ENCODE peak calls at places on chromosome 14, in eight cellular contexts. One of them, this sample, is unnamed.

GRCh38 chr14:100342195-100342594 is 19.1 kb downstream of the SLC25A47 start:
- DNase-seq in stomach: no peak
- DNase-seq in H1: no peak
- DNase-seq in heart right ventricle: no peak
- DNase-seq in heart left ventricle: no peak
- DNase-seq in mucosa of descending colon: no peak
- DNase-seq in keratinocyte: no peak
- DNase-seq in A673: no peak
- DNase-seq in this sample: no peak

GRCh38 chr14:96038558-96038919 is 623 bp upstream of the C14orf132 start:
- DNase-seq in heart right ventricle: no peak
- DNase-seq in H1: no peak
- DNase-seq in stomach: no peak
- DNase-seq in mucosa of descending colon: no peak
- DNase-seq in A673: peak; percentile 6
- DNase-seq in heart left ventricle: no peak
- DNase-seq in keratinocyte: no peak
- DNase-seq in this sample: no peak

GRCh38 chr14:29054119-29054518 is 287.5 kb downstream of the FOXG1 start:
- DNase-seq in mucosa of descending colon: no peak
- DNase-seq in H1: no peak
- DNase-seq in keratinocyte: no peak
- DNase-seq in A673: peak; percentile 4
- DNase-seq in heart right ventricle: no peak
- DNase-seq in heart left ventricle: no peak
- DNase-seq in stomach: no peak
- DNase-seq in this sample: no peak

GRCh38 chr14:23057757-23058653 is 685 bp upstream of the CDH24 start:
- DNase-seq in stomach: peak; percentile 88
- DNase-seq in heart right ventricle: peak; percentile 88
- DNase-seq in keratinocyte: no peak
- DNase-seq in mucosa of descending colon: peak; percentile 93
- DNase-seq in heart left ventricle: peak; percentile 88
- DNase-seq in H1: peak; percentile 86
- DNase-seq in A673: peak; percentile 93
- DNase-seq in this sample: peak; percentile 56

GRCh38 chr14:67240168-67240932 is 885 bp upstream of the PALS1 start:
- DNase-seq in heart right ventricle: peak; percentile 54
- DNase-seq in keratinocyte: no peak
- DNase-seq in heart left ventricle: peak; percentile 69
- DNase-seq in H1: no peak
- DNase-seq in A673: peak; percentile 43
- DNase-seq in stomach: peak; percentile 74
- DNase-seq in mucosa of descending colon: peak; percentile 83
- DNase-seq in this sample: no peak

GRCh38 chr14:89509891-89510290 is 92.9 kb upstream of the FOXN3 start:
- DNase-seq in stomach: no peak
- DNase-seq in heart right ventricle: no peak
- DNase-seq in H1: no peak
- DNase-seq in keratinocyte: no peak
- DNase-seq in heart left ventricle: no peak
- DNase-seq in mucosa of descending colon: no peak
- DNase-seq in A673: peak; percentile 10
- DNase-seq in this sample: no peak

GRCh38 chr14:101198398-101199027 is 295.0 kb upstream of the RTL1 start:
- DNase-seq in heart right ventricle: no peak
- DNase-seq in A673: no peak
- DNase-seq in keratinocyte: no peak
- DNase-seq in H1: no peak
- DNase-seq in heart left ventricle: no peak
- DNase-seq in mucosa of descending colon: no peak
- DNase-seq in stomach: peak; percentile 21
- DNase-seq in this sample: no peak

GRCh38 chr14:58755026-58755929 is 117.5 kb downstream of the DACT1 start:
- DNase-seq in heart right ventricle: no peak
- DNase-seq in mucosa of descending colon: peak; percentile 35
- DNase-seq in stomach: no peak
- DNase-seq in A673: no peak
- DNase-seq in keratinocyte: no peak
- DNase-seq in H1: no peak
- DNase-seq in heart left ventricle: no peak
- DNase-seq in this sample: no peak

GRCh38 chr14:39581474-39581873 is 149.2 kb upstream of the FBXO33 start:
- DNase-seq in H1: no peak
- DNase-seq in A673: peak; percentile 9
- DNase-seq in keratinocyte: no peak
- DNase-seq in heart right ventricle: no peak
- DNase-seq in heart left ventricle: no peak
- DNase-seq in mucosa of descending colon: no peak
- DNase-seq in stomach: no peak
- DNase-seq in this sample: no peak

GRCh38 chr14:102777711-102778615 is 714 bp downstream of the TRAF3 start:
- DNase-seq in stomach: no peak
- DNase-seq in heart left ventricle: peak; percentile 32
- DNase-seq in keratinocyte: no peak
- DNase-seq in mucosa of descending colon: peak; percentile 33
- DNase-seq in heart right ventricle: peak; percentile 27
- DNase-seq in H1: no peak
- DNase-seq in A673: no peak
- DNase-seq in this sample: no peak

GRCh38 chr14:36208690-36209278 is 32.3 kb upstream of the PTCSC3 start:
- DNase-seq in heart right ventricle: no peak
- DNase-seq in H1: no peak
- DNase-seq in keratinocyte: no peak
- DNase-seq in mucosa of descending colon: no peak
- DNase-seq in heart left ventricle: no peak
- DNase-seq in stomach: peak; percentile 38
- DNase-seq in A673: no peak
- DNase-seq in this sample: no peak

GRCh38 chr14:65866906-65867305 is 454.4 kb downstream of the FUT8 start:
- DNase-seq in heart left ventricle: no peak
- DNase-seq in stomach: no peak
- DNase-seq in heart right ventricle: no peak
- DNase-seq in mucosa of descending colon: peak; percentile 10
- DNase-seq in H1: no peak
- DNase-seq in A673: no peak
- DNase-seq in keratinocyte: no peak
- DNase-seq in this sample: peak; percentile 59

GRCh38 chr14:94376108-94376975 is 12.1 kb downstream of the SERPINA1 start:
- DNase-seq in mucosa of descending colon: no peak
- DNase-seq in A673: no peak
- DNase-seq in stomach: no peak
- DNase-seq in keratinocyte: no peak
- DNase-seq in heart right ventricle: no peak
- DNase-seq in H1: no peak
- DNase-seq in heart left ventricle: no peak
- DNase-seq in this sample: no peak

GRCh38 chr14:77026930-77027537 is 1.5 kb downstream of the IRF2BPL start:
- DNase-seq in mucosa of descending colon: no peak
- DNase-seq in heart left ventricle: peak; percentile 58
- DNase-seq in heart right ventricle: peak; percentile 50
- DNase-seq in keratinocyte: no peak
- DNase-seq in A673: peak; percentile 82
- DNase-seq in stomach: peak; percentile 54
- DNase-seq in H1: no peak
- DNase-seq in this sample: no peak

GRCh38 chr14:60250318-60251035 is 1.5 kb downstream of the PPM1A start:
- DNase-seq in heart right ventricle: no peak
- DNase-seq in keratinocyte: no peak
- DNase-seq in heart left ventricle: no peak
- DNase-seq in mucosa of descending colon: peak; percentile 52
- DNase-seq in A673: peak; percentile 27
- DNase-seq in H1: no peak
- DNase-seq in stomach: no peak
- DNase-seq in this sample: no peak

GRCh38 chr14:56126514-56126913 is 8.3 kb downstream of the PELI2 start:
- DNase-seq in mucosa of descending colon: no peak
- DNase-seq in H1: no peak
- DNase-seq in A673: no peak
- DNase-seq in heart right ventricle: no peak
- DNase-seq in heart left ventricle: no peak
- DNase-seq in stomach: no peak
- DNase-seq in keratinocyte: no peak
- DNase-seq in this sample: no peak

GRCh38 chr14:79543966-79544365 is 667.3 kb downstream of the DIO2 start:
- DNase-seq in A673: peak; percentile 40
- DNase-seq in H1: peak; percentile 38
- DNase-seq in stomach: no peak
- DNase-seq in heart left ventricle: no peak
- DNase-seq in heart right ventricle: no peak
- DNase-seq in keratinocyte: peak; percentile 57
- DNase-seq in mucosa of descending colon: peak; percentile 2
- DNase-seq in this sample: no peak

GRCh38 chr14:39873793-39874192 is 441.6 kb upstream of the FBXO33 start:
- DNase-seq in H1: no peak
- DNase-seq in mucosa of descending colon: no peak
- DNase-seq in keratinocyte: no peak
- DNase-seq in stomach: no peak
- DNase-seq in heart right ventricle: no peak
- DNase-seq in A673: no peak
- DNase-seq in heart left ventricle: no peak
- DNase-seq in this sample: no peak

GRCh38 chr14:68015356-68016242 is 196.0 kb downstream of the RAD51B start:
- DNase-seq in keratinocyte: no peak
- DNase-seq in stomach: no peak
- DNase-seq in A673: no peak
- DNase-seq in H1: no peak
- DNase-seq in mucosa of descending colon: no peak
- DNase-seq in heart right ventricle: no peak
- DNase-seq in heart left ventricle: no peak
- DNase-seq in this sample: no peak

GRCh38 chr14:78566017-78566858 is 396.1 kb downstream of the NRXN3 start:
- DNase-seq in A673: peak; percentile 79
- DNase-seq in stomach: peak; percentile 81
- DNase-seq in mucosa of descending colon: peak; percentile 84
- DNase-seq in heart right ventricle: peak; percentile 58
- DNase-seq in heart left ventricle: peak; percentile 57
- DNase-seq in keratinocyte: peak; percentile 2
- DNase-seq in H1: peak; percentile 64
- DNase-seq in this sample: peak; percentile 19

GRCh38 chr14:52871606-52872005 is 79.2 kb downstream of the FERMT2 start:
- DNase-seq in keratinocyte: no peak
- DNase-seq in heart right ventricle: no peak
- DNase-seq in mucosa of descending colon: no peak
- DNase-seq in A673: no peak
- DNase-seq in heart left ventricle: no peak
- DNase-seq in H1: no peak
- DNase-seq in stomach: no peak
- DNase-seq in this sample: no peak

GRCh38 chr14:73777420-73777819 is 63.2 kb upstream of the PNMA1 start:
- DNase-seq in A673: no peak
- DNase-seq in mucosa of descending colon: no peak
- DNase-seq in heart right ventricle: no peak
- DNase-seq in keratinocyte: no peak
- DNase-seq in heart left ventricle: no peak
- DNase-seq in stomach: no peak
- DNase-seq in H1: no peak
- DNase-seq in this sample: no peak
- TF ChIP-seq CTCF in A673: no peak
- TF ChIP-seq CTCF in mucosa of descending colon: no peak
- TF ChIP-seq CTCF in heart right ventricle: no peak
- TF ChIP-seq CTCF in keratinocyte: peak; percentile 60
- TF ChIP-seq CTCF in heart left ventricle: no peak
- TF ChIP-seq CTCF in stomach: no peak
- TF ChIP-seq CTCF in H1: peak; percentile 54
- TF ChIP-seq CTCF in this sample: no peak

GRCh38 chr14:32820686-32821085 is 118.0 kb upstream of the NPAS3 start:
- DNase-seq in heart right ventricle: no peak
- DNase-seq in heart left ventricle: peak; percentile 61
- DNase-seq in mucosa of descending colon: no peak
- DNase-seq in keratinocyte: no peak
- DNase-seq in H1: no peak
- DNase-seq in A673: no peak
- DNase-seq in stomach: no peak
- DNase-seq in this sample: no peak

GRCh38 chr14:32824195-32824594 is 114.5 kb upstream of the NPAS3 start:
- DNase-seq in heart left ventricle: no peak
- DNase-seq in keratinocyte: no peak
- DNase-seq in H1: no peak
- DNase-seq in mucosa of descending colon: no peak
- DNase-seq in A673: no peak
- DNase-seq in heart right ventricle: no peak
- DNase-seq in stomach: no peak
- DNase-seq in this sample: no peak

GRCh38 chr14:32821989-32822653 is 116.6 kb upstream of the NPAS3 start:
- DNase-seq in stomach: no peak
- DNase-seq in heart right ventricle: no peak
- DNase-seq in heart left ventricle: no peak
- DNase-seq in H1: no peak
- DNase-seq in A673: no peak
- DNase-seq in keratinocyte: no peak
- DNase-seq in mucosa of descending colon: no peak
- DNase-seq in this sample: peak; percentile 42

GRCh38 chr14:32825058-32825457 is 113.6 kb upstream of the NPAS3 start:
- DNase-seq in A673: no peak
- DNase-seq in mucosa of descending colon: no peak
- DNase-seq in keratinocyte: no peak
- DNase-seq in H1: no peak
- DNase-seq in stomach: no peak
- DNase-seq in heart left ventricle: no peak
- DNase-seq in heart right ventricle: no peak
- DNase-seq in this sample: no peak

GRCh38 chr14:32826404-32827082 is 112.1 kb upstream of the NPAS3 start:
- DNase-seq in heart right ventricle: no peak
- DNase-seq in H1: no peak
- DNase-seq in A673: peak; percentile 71
- DNase-seq in keratinocyte: no peak
- DNase-seq in heart left ventricle: peak; percentile 38
- DNase-seq in stomach: no peak
- DNase-seq in mucosa of descending colon: no peak
- DNase-seq in this sample: no peak
- TF ChIP-seq CTCF in heart right ventricle: no peak
- TF ChIP-seq CTCF in H1: peak; percentile 32
- TF ChIP-seq CTCF in A673: peak; percentile 53
- TF ChIP-seq CTCF in keratinocyte: no peak
- TF ChIP-seq CTCF in heart left ventricle: peak; percentile 43
- TF ChIP-seq CTCF in stomach: no peak
- TF ChIP-seq CTCF in mucosa of descending colon: no peak
- TF ChIP-seq CTCF in this sample: peak; percentile 9

DNA sequence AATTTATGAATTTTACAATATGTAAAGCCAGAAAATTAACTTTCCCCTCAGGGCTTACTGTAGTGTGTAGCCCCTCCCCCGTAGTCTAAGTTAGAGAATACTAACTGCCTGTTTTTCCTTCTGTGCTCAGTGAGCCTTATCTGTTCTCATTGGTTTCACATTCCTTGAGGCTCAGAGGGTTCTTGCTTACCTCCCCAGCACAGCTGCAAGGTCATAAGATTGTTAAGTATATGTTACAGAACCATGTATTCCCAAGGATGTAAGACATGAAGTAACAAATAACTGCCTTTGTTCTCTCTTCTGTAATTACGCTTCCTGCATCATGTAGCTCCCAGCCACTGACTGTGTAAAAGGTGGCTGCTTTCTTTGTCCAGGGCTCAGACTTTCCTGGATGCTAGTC is 1351.1 kb downstream of the TMEM121 start:
- DNase-seq in heart left ventricle: no peak
- DNase-seq in H1: no peak
- DNase-seq in mucosa of descending colon: no peak
- DNase-seq in stomach: no peak
- DNase-seq in A673: no peak
- DNase-seq in heart right ventricle: no peak
- DNase-seq in keratinocyte: no peak
- DNase-seq in this sample: no peak
- TF ChIP-seq CTCF in heart left ventricle: no peak
- TF ChIP-seq CTCF in H1: no peak
- TF ChIP-seq CTCF in mucosa of descending colon: no peak
- TF ChIP-seq CTCF in stomach: no peak
- TF ChIP-seq CTCF in A673: no peak
- TF ChIP-seq CTCF in heart right ventricle: no peak
- TF ChIP-seq CTCF in keratinocyte: no peak
- TF ChIP-seq CTCF in this sample: no peak

GRCh38 chr14:50447491-50447890 is 50.8 kb upstream of the CDKL1 start:
- DNase-seq in heart right ventricle: no peak
- DNase-seq in stomach: no peak
- DNase-seq in mucosa of descending colon: no peak
- DNase-seq in H1: no peak
- DNase-seq in A673: no peak
- DNase-seq in heart left ventricle: no peak
- DNase-seq in keratinocyte: peak; percentile 23
- DNase-seq in this sample: no peak
- TF ChIP-seq CTCF in heart right ventricle: no peak
- TF ChIP-seq CTCF in stomach: no peak
- TF ChIP-seq CTCF in mucosa of descending colon: no peak
- TF ChIP-seq CTCF in H1: no peak
- TF ChIP-seq CTCF in A673: no peak
- TF ChIP-seq CTCF in heart left ventricle: no peak
- TF ChIP-seq CTCF in keratinocyte: no peak
- TF ChIP-seq CTCF in this sample: no peak